ENCODE peak calls at places on chromosome 17, in four cellular contexts. One of them, this sample, is unnamed.

GRCh38 chr17:28949185-28950016 is 1.9 kb downstream of the PHF12 start:
- DNase-seq in neuronal stem cell: peak; percentile 52
- DNase-seq in neural progenitor cell: peak; percentile 86
- DNase-seq in psoas muscle: peak; percentile 80
- DNase-seq in this sample: peak; percentile 87

GRCh38 chr17:57422574-57423164 is 166.3 kb downstream of the MSI2 start:
- DNase-seq in neural progenitor cell: no peak
- DNase-seq in neuronal stem cell: no peak
- DNase-seq in psoas muscle: peak; percentile 78
- DNase-seq in this sample: no peak

GRCh38 chr17:77429985-77430752 is 289.4 kb downstream of the SEC14L1 start:
- DNase-seq in neuronal stem cell: peak; percentile 84
- DNase-seq in neural progenitor cell: peak; percentile 94
- DNase-seq in psoas muscle: peak; percentile 94
- DNase-seq in this sample: peak; percentile 91

GRCh38 chr17:79779088-79779529 is 1.2 kb downstream of the CBX2 start:
- DNase-seq in neuronal stem cell: no peak
- DNase-seq in neural progenitor cell: peak; percentile 36
- DNase-seq in psoas muscle: no peak
- DNase-seq in this sample: peak; percentile 63

GRCh38 chr17:37844158-37844976 is 79.8 kb upstream of the TBC1D3K start:
- DNase-seq in neural progenitor cell: peak; percentile 85
- DNase-seq in neuronal stem cell: peak; percentile 47
- DNase-seq in psoas muscle: peak; percentile 76
- DNase-seq in this sample: peak; percentile 83

GRCh38 chr17:60601443-60602384 is 1.7 kb downstream of the PPM1D start:
- DNase-seq in neural progenitor cell: peak; percentile 75
- DNase-seq in psoas muscle: no peak
- DNase-seq in neuronal stem cell: peak; percentile 36
- DNase-seq in this sample: no peak

GRCh38 chr17:60901806-60902205 is 224.2 kb downstream of the BCAS3 start:
- DNase-seq in neuronal stem cell: no peak
- DNase-seq in neural progenitor cell: no peak
- DNase-seq in psoas muscle: no peak
- DNase-seq in this sample: no peak

GRCh38 chr17:45789874-45790273 is 5.8 kb downstream of the CRHR1 start:
- DNase-seq in psoas muscle: no peak
- DNase-seq in neuronal stem cell: no peak
- DNase-seq in neural progenitor cell: no peak
- DNase-seq in this sample: no peak

GRCh38 chr17:8955560-8955959 is 9.9 kb downstream of the PIK3R5 start:
- DNase-seq in neural progenitor cell: no peak
- DNase-seq in psoas muscle: no peak
- DNase-seq in neuronal stem cell: no peak
- DNase-seq in this sample: no peak

GRCh38 chr17:77581480-77581879 is 377.0 kb upstream of the TNRC6C start:
- DNase-seq in neural progenitor cell: no peak
- DNase-seq in psoas muscle: no peak
- DNase-seq in neuronal stem cell: no peak
- DNase-seq in this sample: peak; percentile 6

GRCh38 chr17:1227917-1228751 is 42.1 kb upstream of the BHLHA9 start:
- DNase-seq in psoas muscle: peak; percentile 73
- DNase-seq in neural progenitor cell: peak; percentile 52
- DNase-seq in neuronal stem cell: no peak
- DNase-seq in this sample: peak; percentile 73

GRCh38 chr17:35345926-35346771 is 27.3 kb downstream of the SLFN11 start:
- DNase-seq in psoas muscle: peak; percentile 83
- DNase-seq in neural progenitor cell: peak; percentile 38
- DNase-seq in neuronal stem cell: peak; percentile 15
- DNase-seq in this sample: peak; percentile 85

GRCh38 chr17:6465206-6466003 is 21.1 kb downstream of the PIMREG start:
- DNase-seq in neuronal stem cell: no peak
- DNase-seq in neural progenitor cell: no peak
- DNase-seq in psoas muscle: peak; percentile 16
- DNase-seq in this sample: no peak

GRCh38 chr17:65283704-65284103 is 146.5 kb downstream of the RGS9 start:
- DNase-seq in neuronal stem cell: no peak
- DNase-seq in neural progenitor cell: no peak
- DNase-seq in psoas muscle: no peak
- DNase-seq in this sample: no peak

GRCh38 chr17:27363322-27363721 is 69.4 kb downstream of the WSB1 start:
- DNase-seq in psoas muscle: no peak
- DNase-seq in neuronal stem cell: no peak
- DNase-seq in neural progenitor cell: no peak
- DNase-seq in this sample: no peak

GRCh38 chr17:19387921-19388521 is 1.0 kb upstream of the MFAP4 start:
- DNase-seq in neural progenitor cell: no peak
- DNase-seq in neuronal stem cell: no peak
- DNase-seq in psoas muscle: no peak
- DNase-seq in this sample: no peak

GRCh38 chr17:32116937-32117336 is 25.4 kb upstream of the RHOT1 start:
- DNase-seq in neuronal stem cell: no peak
- DNase-seq in psoas muscle: no peak
- DNase-seq in neural progenitor cell: no peak
- DNase-seq in this sample: no peak

GRCh38 chr17:69236464-69236863 is 7.8 kb upstream of the ABCA10 start:
- DNase-seq in psoas muscle: no peak
- DNase-seq in neural progenitor cell: no peak
- DNase-seq in neuronal stem cell: no peak
- DNase-seq in this sample: no peak

GRCh38 chr17:51590071-51590470 is 329.7 kb downstream of the UTP18 start:
- DNase-seq in neural progenitor cell: no peak
- DNase-seq in psoas muscle: no peak
- DNase-seq in neuronal stem cell: no peak
- DNase-seq in this sample: no peak

GRCh38 chr17:43908111-43908721 is 880 bp upstream of the MPP2 start:
- DNase-seq in psoas muscle: peak; percentile 72
- DNase-seq in neuronal stem cell: peak; percentile 59
- DNase-seq in neural progenitor cell: peak; percentile 85
- DNase-seq in this sample: no peak

GRCh38 chr17:7713782-7714181 is 3.8 kb upstream of the DNAH2 start:
- DNase-seq in neural progenitor cell: no peak
- DNase-seq in psoas muscle: no peak
- DNase-seq in neuronal stem cell: no peak
- DNase-seq in this sample: no peak

GRCh38 chr17:6506679-6507231 is 49.6 kb downstream of the PITPNM3 start:
- DNase-seq in neural progenitor cell: no peak
- DNase-seq in psoas muscle: no peak
- DNase-seq in neuronal stem cell: no peak
- DNase-seq in this sample: peak; percentile 76

GRCh38 chr17:43924558-43924957 is 17.2 kb upstream of the MPP2 start:
- DNase-seq in neuronal stem cell: no peak
- DNase-seq in neural progenitor cell: no peak
- DNase-seq in psoas muscle: no peak
- DNase-seq in this sample: no peak

GRCh38 chr17:57899822-57900221 is 50.0 kb upstream of the MRPS23 start:
- DNase-seq in neural progenitor cell: no peak
- DNase-seq in neuronal stem cell: no peak
- DNase-seq in psoas muscle: peak; percentile 72
- DNase-seq in this sample: peak; percentile 81

GRCh38 chr17:47099451-47099986 is 89.6 kb downstream of the CDC27 start:
- DNase-seq in psoas muscle: no peak
- DNase-seq in neural progenitor cell: no peak
- DNase-seq in neuronal stem cell: no peak
- DNase-seq in this sample: no peak

GRCh38 chr17:57619061-57619937 is 125.8 kb downstream of the CCDC182 start:
- DNase-seq in neural progenitor cell: no peak
- DNase-seq in neuronal stem cell: no peak
- DNase-seq in psoas muscle: peak; percentile 23
- DNase-seq in this sample: peak; percentile 48

GRCh38 chr17:32943647-32944191 is 15.8 kb downstream of the TMEM98 start:
- DNase-seq in neural progenitor cell: no peak
- DNase-seq in neuronal stem cell: no peak
- DNase-seq in psoas muscle: no peak
- DNase-seq in this sample: no peak

GRCh38 chr17:33072421-33073175 is 81.0 kb downstream of the SPACA3 start:
- DNase-seq in neural progenitor cell: no peak
- DNase-seq in neuronal stem cell: no peak
- DNase-seq in psoas muscle: no peak
- DNase-seq in this sample: no peak

GRCh38 chr17:71349908-71350600 is 770.8 kb upstream of the SOX9 start:
- DNase-seq in psoas muscle: no peak
- DNase-seq in neural progenitor cell: no peak
- DNase-seq in neuronal stem cell: no peak
- DNase-seq in this sample: no peak

GRCh38 chr17:75614006-75614405 is 19.2 kb upstream of the SMIM5 start:
- DNase-seq in neural progenitor cell: peak; percentile 47
- DNase-seq in neuronal stem cell: no peak
- DNase-seq in psoas muscle: no peak
- DNase-seq in this sample: no peak

GRCh38 chr17:77707546-77707945 is 251.0 kb upstream of the TNRC6C start:
- DNase-seq in psoas muscle: no peak
- DNase-seq in neuronal stem cell: no peak
- DNase-seq in neural progenitor cell: no peak
- DNase-seq in this sample: no peak

GRCh38 chr17:42409467-42410351 is 13.3 kb downstream of the CAVIN1 start:
- DNase-seq in psoas muscle: peak; percentile 92
- DNase-seq in neural progenitor cell: no peak
- DNase-seq in neuronal stem cell: no peak
- DNase-seq in this sample: peak; percentile 72

DNA sequence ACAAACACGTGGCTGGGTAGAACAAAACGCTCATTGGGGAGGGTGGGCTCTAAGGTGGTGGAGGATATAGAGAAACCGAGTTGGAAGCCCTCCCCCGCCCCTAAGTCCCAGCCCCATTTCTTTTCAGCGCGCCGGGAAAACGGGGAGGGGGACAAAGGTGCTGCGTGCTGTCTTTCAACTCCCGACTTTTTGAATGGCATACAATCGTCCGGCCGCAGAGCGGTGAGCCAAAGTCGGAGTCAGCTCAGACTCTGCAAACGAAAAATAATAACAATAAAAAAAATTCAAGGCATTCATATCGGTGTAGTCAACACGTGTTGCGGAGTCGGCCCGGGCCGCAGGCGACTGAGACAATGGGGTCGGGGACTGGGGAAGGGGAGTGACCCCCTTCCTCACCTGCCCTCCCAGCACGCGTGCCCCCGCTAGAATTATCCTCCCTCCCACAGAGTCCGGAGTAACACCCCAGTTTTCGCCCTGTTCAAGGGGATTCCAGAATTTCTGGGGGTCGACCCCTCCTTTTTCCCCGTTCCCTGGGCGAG is 1.8 kb upstream of the IGF2BP1 start:
- DNase-seq in psoas muscle: no peak
- DNase-seq in neuronal stem cell: peak; percentile 69
- DNase-seq in neural progenitor cell: peak; percentile 85
- DNase-seq in this sample: no peak
- H3K4me3 ChIP-seq in psoas muscle: peak overlapping the region; percentile 23
- H3K4me3 ChIP-seq in neuronal stem cell: peak overlapping the region; percentile 99
- H3K4me3 ChIP-seq in neural progenitor cell: peak overlapping the region; percentile 97
- H3K4me3 ChIP-seq in this sample: no peak overlapping the region

GRCh38 chr17:73592079-73592415 is 52.2 kb downstream of the SDK2 start:
- DNase-seq in psoas muscle: no peak
- DNase-seq in neural progenitor cell: no peak
- DNase-seq in neuronal stem cell: no peak
- DNase-seq in this sample: no peak

GRCh38 chr17:73594598-73594997 is 49.6 kb downstream of the SDK2 start:
- DNase-seq in neural progenitor cell: no peak
- DNase-seq in psoas muscle: no peak
- DNase-seq in neuronal stem cell: no peak
- DNase-seq in this sample: no peak

GRCh38 chr17:73592531-73592961 is 51.7 kb downstream of the SDK2 start:
- DNase-seq in neural progenitor cell: no peak
- DNase-seq in neuronal stem cell: no peak
- DNase-seq in psoas muscle: no peak
- DNase-seq in this sample: no peak

GRCh38 chr17:73594025-73594424 is 50.2 kb downstream of the SDK2 start:
- DNase-seq in neuronal stem cell: no peak
- DNase-seq in neural progenitor cell: peak; percentile 58
- DNase-seq in psoas muscle: no peak
- DNase-seq in this sample: no peak

GRCh38 chr17:73593249-73593965 is 50.8 kb downstream of the SDK2 start:
- DNase-seq in neuronal stem cell: no peak
- DNase-seq in psoas muscle: no peak
- DNase-seq in neural progenitor cell: no peak
- DNase-seq in this sample: no peak
- H3K4me1 ChIP-seq in neuronal stem cell: peaks cover 12% of the 10 kb centered on the region
- H3K4me1 ChIP-seq in psoas muscle: no peaks in the 10 kb centered on the region
- H3K4me1 ChIP-seq in neural progenitor cell: peaks cover 26% of the 10 kb centered on the region
- H3K4me1 ChIP-seq in this sample: peaks cover 17% of the 10 kb centered on the region

GRCh38 chr17:81388612-81389367 is 6.5 kb upstream of the BAHCC1 start:
- DNase-seq in neural progenitor cell: peak; percentile 80
- DNase-seq in psoas muscle: peak; percentile 82
- DNase-seq in neuronal stem cell: no peak
- DNase-seq in this sample: no peak

GRCh38 chr17:81386646-81387234 is 8.5 kb upstream of the BAHCC1 start:
- DNase-seq in psoas muscle: peak; percentile 83
- DNase-seq in neuronal stem cell: no peak
- DNase-seq in neural progenitor cell: peak; percentile 75
- DNase-seq in this sample: peak; percentile 85

GRCh38 chr17:81387235-81388060 is 7.8 kb upstream of the BAHCC1 start:
- DNase-seq in psoas muscle: peak; percentile 82
- DNase-seq in neural progenitor cell: peak; percentile 86
- DNase-seq in neuronal stem cell: no peak
- DNase-seq in this sample: peak; percentile 85

GRCh38 chr17:81389585-81389984 is 5.7 kb upstream of the BAHCC1 start:
- DNase-seq in neuronal stem cell: no peak
- DNase-seq in neural progenitor cell: no peak
- DNase-seq in psoas muscle: no peak
- DNase-seq in this sample: no peak

GRCh38 chr17:81388091-81388611 is 7.1 kb upstream of the BAHCC1 start:
- DNase-seq in neural progenitor cell: no peak
- DNase-seq in psoas muscle: no peak
- DNase-seq in neuronal stem cell: no peak
- DNase-seq in this sample: no peak
- H3K4me3 ChIP-seq in neural progenitor cell: peak overlapping the region; percentile 58
- H3K4me3 ChIP-seq in psoas muscle: peak overlapping the region; percentile 95
- H3K4me3 ChIP-seq in neuronal stem cell: no peak overlapping the region
- H3K4me3 ChIP-seq in this sample: peak overlapping the region; percentile 75

DNA sequence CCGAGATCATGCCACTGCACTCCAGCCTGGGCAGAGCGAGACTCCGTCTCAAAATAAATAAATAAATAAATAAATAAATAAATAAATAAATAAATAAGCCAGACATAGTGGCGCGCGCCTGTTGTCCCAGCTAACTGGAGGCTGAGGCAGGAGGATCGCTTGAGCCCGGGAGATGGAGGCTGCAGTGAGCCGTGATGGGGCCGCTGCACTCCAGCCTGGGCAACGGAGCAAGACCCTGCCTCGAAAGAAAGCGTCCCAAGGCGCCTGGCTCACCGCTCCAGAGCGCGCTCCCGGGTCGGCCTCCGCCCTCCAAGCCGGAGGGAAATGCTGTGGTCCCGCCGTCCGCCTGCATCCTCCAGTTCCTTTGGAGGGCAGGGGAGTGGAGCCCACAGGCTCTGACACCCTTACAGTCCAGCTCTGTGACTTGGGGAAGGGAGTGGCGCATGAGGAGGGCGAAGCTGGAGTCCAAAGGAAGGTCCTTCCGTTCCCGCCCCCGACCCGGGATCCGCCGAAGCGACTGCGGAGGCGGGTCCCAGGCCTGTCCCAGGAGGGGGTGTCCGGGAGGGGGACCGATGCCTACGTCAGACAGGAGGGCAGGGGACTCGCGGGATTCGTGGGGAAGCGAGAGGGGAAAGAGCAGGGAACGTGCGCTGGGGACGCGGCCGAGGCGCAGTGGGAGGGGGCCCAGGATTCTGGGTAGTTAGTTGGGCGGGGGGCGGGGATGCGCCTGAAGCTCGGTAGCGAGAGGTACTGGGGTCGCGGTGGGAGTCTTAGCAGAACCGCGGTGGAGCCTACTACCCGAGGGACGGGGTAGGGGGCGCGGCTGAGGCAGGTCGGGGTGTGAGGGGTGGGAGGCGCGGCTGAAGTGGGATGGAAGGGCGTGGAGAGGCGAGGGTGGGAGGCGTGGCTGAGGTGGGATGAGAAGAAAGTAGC is 8.4 kb upstream of the TRPV2 start:
- DNase-seq in psoas muscle: peak; percentile 67
- DNase-seq in neural progenitor cell: peak; percentile 89
- DNase-seq in neuronal stem cell: peak; percentile 61
- DNase-seq in this sample: peak; percentile 71
- H3K4me1 ChIP-seq in psoas muscle: no peaks in the 10 kb centered on the region
- H3K4me1 ChIP-seq in neural progenitor cell: peaks cover 4% of the 10 kb centered on the region
- H3K4me1 ChIP-seq in neuronal stem cell: no peaks in the 10 kb centered on the region
- H3K4me1 ChIP-seq in this sample: no peaks in the 10 kb centered on the region

This sample was measured in upper lobe of right lung.